ENCODE peak calls at places on chromosome 16, in five cellular contexts. X, Q, H, E and B are unnamed samples.

GRCh38 chr16:27367463-27368357 is 34.3 kb upstream of the IL21R start:
- DNase-seq in X (peak; percentile 42), Q (peak; percentile 82), H (no peak), E (no peak), B (peak; percentile 81)

GRCh38 chr16:4846503-4846900 is 586 bp downstream of the GLYR1 start:
- DNase-seq in X (no peak), Q (peak; percentile 65), H (no peak), E (no peak), B (peak; percentile 82)

GRCh38 chr16:89067677-89068076 is 26.0 kb upstream of the ACSF3 start:
- DNase-seq in X (no peak), Q (no peak), H (no peak), E (no peak), B (no peak)

GRCh38 chr16:88381820-88382451 is 823 bp upstream of the ZNF469 start:
- DNase-seq in X (no peak), Q (no peak), H (no peak), E (no peak), B (no peak)

GRCh38 chr16:4370570-4371480 is 823 bp upstream of the VASN start:
- DNase-seq in X (no peak), Q (peak; percentile 88), H (no peak), E (no peak), B (peak; percentile 89)

GRCh38 chr16:58393138-58393504 is 850 bp downstream of the GINS3 start:
- DNase-seq in X (no peak), Q (peak; percentile 22), H (no peak), E (no peak), B (no peak)

GRCh38 chr16:12612598-12613101 is 191.0 kb downstream of the CPPED1 start:
- DNase-seq in X (no peak), Q (no peak), H (no peak), E (no peak), B (peak; percentile 7)

GRCh38 chr16:4982056-4982867 is 24.1 kb downstream of the SEC14L5 start:
- DNase-seq in X (no peak), Q (no peak), H (no peak), E (no peak), B (no peak)

GRCh38 chr16:47523342-47524006 is 62.3 kb downstream of the PHKB start:
- DNase-seq in X (no peak), Q (no peak), H (no peak), E (no peak), B (no peak)

GRCh38 chr16:55471448-55472097 is 7.4 kb upstream of the MMP2 start:
- DNase-seq in X (no peak), Q (peak; percentile 89), H (no peak), E (no peak), B (peak; percentile 63)

GRCh38 chr16:67740391-67740790 is 21.3 kb upstream of the GFOD2 start:
- DNase-seq in X (no peak), Q (no peak), H (no peak), E (no peak), B (no peak)

GRCh38 chr16:6684076-6684673 is 648.5 kb upstream of the RBFOX1 start:
- DNase-seq in X (no peak), Q (peak; percentile 24), H (no peak), E (no peak), B (peak; percentile 42)

GRCh38 chr16:79845006-79845733 is 244.6 kb upstream of the MAF start:
- DNase-seq in X (no peak), Q (no peak), H (no peak), E (no peak), B (no peak)